ENCODE peak calls at places on chromosomes 1 and 21, in ten cellular contexts. One of them, this sample, is unnamed.

GRCh38 chr1:59699227-59699847 is 115.4 kb upstream of the HOOK1 start:
- DNase-seq in cardiac fibroblast: peak
- DNase-seq in AG04450: no peak
- DNase-seq in uterus: no peak
- DNase-seq in DND-41: peak
- DNase-seq in MM.1S: peak
- DNase-seq in CD8-positive, alpha-beta T cell: no peak
- DNase-seq in heart left ventricle: no peak
- DNase-seq in A549: peak
- DNase-seq in suprapubic skin: no peak
- DNase-seq in this sample: no peak

GRCh38 chr1:224430511-224431113 is 4.0 kb downstream of the WDR26 start:
- DNase-seq in AG04450: no peak
- DNase-seq in cardiac fibroblast: peak
- DNase-seq in suprapubic skin: no peak
- DNase-seq in A549: peak
- DNase-seq in heart left ventricle: peak
- DNase-seq in DND-41: peak
- DNase-seq in uterus: no peak
- DNase-seq in CD8-positive, alpha-beta T cell: no peak
- DNase-seq in MM.1S: peak
- DNase-seq in this sample: no peak

GRCh38 chr1:184919892-184920291 is 54.4 kb downstream of the NIBAN1 start:
- DNase-seq in MM.1S: no peak
- DNase-seq in uterus: no peak
- DNase-seq in CD8-positive, alpha-beta T cell: no peak
- DNase-seq in cardiac fibroblast: no peak
- DNase-seq in A549: no peak
- DNase-seq in suprapubic skin: no peak
- DNase-seq in DND-41: no peak
- DNase-seq in heart left ventricle: no peak
- DNase-seq in AG04450: no peak
- DNase-seq in this sample: no peak

GRCh38 chr1:166701603-166702090 is 137.6 kb upstream of the POGK start:
- DNase-seq in heart left ventricle: no peak
- DNase-seq in suprapubic skin: no peak
- DNase-seq in DND-41: no peak
- DNase-seq in CD8-positive, alpha-beta T cell: no peak
- DNase-seq in A549: no peak
- DNase-seq in AG04450: no peak
- DNase-seq in MM.1S: no peak
- DNase-seq in uterus: no peak
- DNase-seq in cardiac fibroblast: no peak
- DNase-seq in this sample: no peak

GRCh38 chr1:46187106-46187869 is 10.9 kb downstream of the POMGNT1 start:
- DNase-seq in heart left ventricle: no peak
- DNase-seq in MM.1S: no peak
- DNase-seq in DND-41: no peak
- DNase-seq in CD8-positive, alpha-beta T cell: no peak
- DNase-seq in cardiac fibroblast: no peak
- DNase-seq in AG04450: no peak
- DNase-seq in uterus: no peak
- DNase-seq in suprapubic skin: no peak
- DNase-seq in A549: no peak
- DNase-seq in this sample: no peak

GRCh38 chr1:165883056-165883455 is 55.6 kb downstream of the UCK2 start:
- DNase-seq in DND-41: no peak
- DNase-seq in heart left ventricle: no peak
- DNase-seq in AG04450: no peak
- DNase-seq in cardiac fibroblast: peak
- DNase-seq in suprapubic skin: no peak
- DNase-seq in MM.1S: no peak
- DNase-seq in uterus: no peak
- DNase-seq in A549: no peak
- DNase-seq in CD8-positive, alpha-beta T cell: no peak
- DNase-seq in this sample: no peak

GRCh38 chr1:153190373-153190772 is 12.9 kb upstream of the LELP1 start:
- DNase-seq in AG04450: no peak
- DNase-seq in A549: no peak
- DNase-seq in DND-41: no peak
- DNase-seq in uterus: no peak
- DNase-seq in MM.1S: peak
- DNase-seq in cardiac fibroblast: no peak
- DNase-seq in CD8-positive, alpha-beta T cell: no peak
- DNase-seq in suprapubic skin: no peak
- DNase-seq in heart left ventricle: no peak
- DNase-seq in this sample: no peak

GRCh38 chr1:172960454-172961208 is 90.1 kb downstream of the TNFSF18 start:
- DNase-seq in DND-41: no peak
- DNase-seq in uterus: no peak
- DNase-seq in cardiac fibroblast: peak
- DNase-seq in A549: no peak
- DNase-seq in suprapubic skin: no peak
- DNase-seq in MM.1S: no peak
- DNase-seq in heart left ventricle: no peak
- DNase-seq in AG04450: no peak
- DNase-seq in CD8-positive, alpha-beta T cell: no peak
- DNase-seq in this sample: no peak

GRCh38 chr1:15848929-15849774 is 1.6 kb downstream of the SPEN start:
- DNase-seq in AG04450: no peak
- DNase-seq in uterus: peak
- DNase-seq in cardiac fibroblast: peak
- DNase-seq in CD8-positive, alpha-beta T cell: peak
- DNase-seq in MM.1S: peak
- DNase-seq in DND-41: peak
- DNase-seq in suprapubic skin: peak
- DNase-seq in heart left ventricle: peak
- DNase-seq in A549: peak
- DNase-seq in this sample: peak

GRCh38 chr1:15847893-15848142 is 311 bp downstream of the SPEN start:
- DNase-seq in MM.1S: no peak
- DNase-seq in CD8-positive, alpha-beta T cell: no peak
- DNase-seq in DND-41: no peak
- DNase-seq in cardiac fibroblast: no peak
- DNase-seq in AG04450: no peak
- DNase-seq in A549: no peak
- DNase-seq in heart left ventricle: no peak
- DNase-seq in uterus: no peak
- DNase-seq in suprapubic skin: no peak
- DNase-seq in this sample: no peak

GRCh38 chr1:15848143-15848928 is 829 bp downstream of the SPEN start:
- DNase-seq in cardiac fibroblast: no peak
- DNase-seq in MM.1S: peak
- DNase-seq in suprapubic skin: peak
- DNase-seq in CD8-positive, alpha-beta T cell: no peak
- DNase-seq in uterus: peak
- DNase-seq in AG04450: no peak
- DNase-seq in DND-41: peak
- DNase-seq in heart left ventricle: peak
- DNase-seq in A549: no peak
- DNase-seq in this sample: no peak

GRCh38 chr1:15847100-15847892 is at the start of gene SPEN:
- DNase-seq in suprapubic skin: peak
- DNase-seq in uterus: peak
- DNase-seq in MM.1S: peak
- DNase-seq in A549: peak
- DNase-seq in DND-41: peak
- DNase-seq in AG04450: peak
- DNase-seq in cardiac fibroblast: peak
- DNase-seq in heart left ventricle: peak
- DNase-seq in CD8-positive, alpha-beta T cell: peak
- DNase-seq in this sample: peak

DNA sequence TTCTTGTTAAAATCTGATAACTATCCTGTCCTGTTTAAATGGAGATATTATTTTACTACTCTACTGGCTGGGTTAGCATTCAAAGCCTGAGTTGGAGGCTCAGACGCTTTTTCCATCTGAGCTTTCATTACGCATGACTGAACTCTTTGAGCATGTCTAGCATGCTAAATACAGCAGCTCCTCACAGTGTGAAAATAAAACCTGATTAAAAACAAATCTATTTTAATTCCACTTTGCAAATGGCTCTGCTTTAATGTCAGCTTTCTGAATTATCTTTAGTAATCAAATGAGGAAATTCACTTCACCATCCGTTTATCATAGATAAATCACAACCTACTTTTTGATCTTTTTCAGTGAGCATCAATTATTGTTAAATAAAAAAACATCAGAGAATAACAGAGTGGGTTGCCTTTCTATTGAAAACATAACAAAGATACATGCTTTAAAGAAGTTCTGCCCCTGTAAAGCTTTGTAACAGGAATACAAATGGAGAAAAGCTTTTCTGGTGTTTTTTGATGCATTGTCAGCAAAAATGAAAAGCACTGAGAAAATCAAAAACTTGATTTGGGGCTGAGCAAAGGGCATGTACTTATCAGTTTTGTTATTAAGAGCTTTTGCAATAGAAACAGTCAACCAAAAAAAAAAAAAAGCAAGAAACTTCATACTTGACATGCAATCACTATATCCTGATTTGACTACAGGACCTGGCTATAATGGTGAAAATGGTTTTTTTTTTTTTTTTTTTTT is 3.5 kb upstream of the SPEN start:
- DNase-seq in cardiac fibroblast: no peak
- DNase-seq in suprapubic skin: no peak
- DNase-seq in heart left ventricle: no peak
- DNase-seq in AG04450: no peak
- DNase-seq in MM.1S: no peak
- DNase-seq in A549: no peak
- DNase-seq in DND-41: no peak
- DNase-seq in CD8-positive, alpha-beta T cell: no peak
- DNase-seq in uterus: no peak
- DNase-seq in this sample: no peak
- H3K4me3 ChIP-seq in cardiac fibroblast: no peak
- H3K4me3 ChIP-seq in suprapubic skin: no peak
- H3K4me3 ChIP-seq in heart left ventricle: no peak
- H3K4me3 ChIP-seq in AG04450: no peak
- H3K4me3 ChIP-seq in MM.1S: no peak
- H3K4me3 ChIP-seq in A549: no peak
- H3K4me3 ChIP-seq in DND-41: no peak
- H3K4me3 ChIP-seq in CD8-positive, alpha-beta T cell: no peak
- H3K4me3 ChIP-seq in uterus: no peak
- H3K4me3 ChIP-seq in this sample: no peak

GRCh38 chr1:65265296-65266271 is 43.8 kb upstream of the DNAJC6 start:
- DNase-seq in CD8-positive, alpha-beta T cell: no peak
- DNase-seq in cardiac fibroblast: peak
- DNase-seq in suprapubic skin: no peak
- DNase-seq in heart left ventricle: peak
- DNase-seq in MM.1S: peak
- DNase-seq in DND-41: no peak
- DNase-seq in A549: no peak
- DNase-seq in AG04450: no peak
- DNase-seq in uterus: no peak
- DNase-seq in this sample: no peak
- TF ChIP-seq CTCF in CD8-positive, alpha-beta T cell: no peak
- TF ChIP-seq CTCF in cardiac fibroblast: peak
- TF ChIP-seq CTCF in suprapubic skin: no peak
- TF ChIP-seq CTCF in heart left ventricle: peak
- TF ChIP-seq CTCF in MM.1S: no peak
- TF ChIP-seq CTCF in DND-41: no peak
- TF ChIP-seq CTCF in A549: no peak
- TF ChIP-seq CTCF in AG04450: peak
- TF ChIP-seq CTCF in uterus: no peak
- TF ChIP-seq CTCF in this sample: peak

GRCh38 chr1:50418600-50419109 is 4.6 kb downstream of the DMRTA2 start:
- DNase-seq in AG04450: no peak
- DNase-seq in uterus: no peak
- DNase-seq in DND-41: no peak
- DNase-seq in cardiac fibroblast: no peak
- DNase-seq in A549: no peak
- DNase-seq in MM.1S: no peak
- DNase-seq in heart left ventricle: no peak
- DNase-seq in suprapubic skin: no peak
- DNase-seq in CD8-positive, alpha-beta T cell: no peak
- DNase-seq in this sample: no peak

GRCh38 chr1:50416553-50417453 is 6.4 kb downstream of the DMRTA2 start:
- DNase-seq in A549: no peak
- DNase-seq in suprapubic skin: no peak
- DNase-seq in AG04450: no peak
- DNase-seq in heart left ventricle: no peak
- DNase-seq in CD8-positive, alpha-beta T cell: no peak
- DNase-seq in DND-41: no peak
- DNase-seq in MM.1S: no peak
- DNase-seq in uterus: no peak
- DNase-seq in cardiac fibroblast: no peak
- DNase-seq in this sample: no peak

GRCh38 chr1:50419192-50419906 is 3.9 kb downstream of the DMRTA2 start:
- DNase-seq in CD8-positive, alpha-beta T cell: no peak
- DNase-seq in MM.1S: no peak
- DNase-seq in DND-41: no peak
- DNase-seq in suprapubic skin: no peak
- DNase-seq in A549: no peak
- DNase-seq in heart left ventricle: no peak
- DNase-seq in cardiac fibroblast: no peak
- DNase-seq in AG04450: no peak
- DNase-seq in uterus: no peak
- DNase-seq in this sample: no peak

GRCh38 chr1:50417487-50417886 is 5.8 kb downstream of the DMRTA2 start:
- DNase-seq in A549: no peak
- DNase-seq in DND-41: no peak
- DNase-seq in CD8-positive, alpha-beta T cell: no peak
- DNase-seq in cardiac fibroblast: no peak
- DNase-seq in heart left ventricle: no peak
- DNase-seq in AG04450: no peak
- DNase-seq in suprapubic skin: no peak
- DNase-seq in uterus: no peak
- DNase-seq in MM.1S: no peak
- DNase-seq in this sample: no peak

DNA sequence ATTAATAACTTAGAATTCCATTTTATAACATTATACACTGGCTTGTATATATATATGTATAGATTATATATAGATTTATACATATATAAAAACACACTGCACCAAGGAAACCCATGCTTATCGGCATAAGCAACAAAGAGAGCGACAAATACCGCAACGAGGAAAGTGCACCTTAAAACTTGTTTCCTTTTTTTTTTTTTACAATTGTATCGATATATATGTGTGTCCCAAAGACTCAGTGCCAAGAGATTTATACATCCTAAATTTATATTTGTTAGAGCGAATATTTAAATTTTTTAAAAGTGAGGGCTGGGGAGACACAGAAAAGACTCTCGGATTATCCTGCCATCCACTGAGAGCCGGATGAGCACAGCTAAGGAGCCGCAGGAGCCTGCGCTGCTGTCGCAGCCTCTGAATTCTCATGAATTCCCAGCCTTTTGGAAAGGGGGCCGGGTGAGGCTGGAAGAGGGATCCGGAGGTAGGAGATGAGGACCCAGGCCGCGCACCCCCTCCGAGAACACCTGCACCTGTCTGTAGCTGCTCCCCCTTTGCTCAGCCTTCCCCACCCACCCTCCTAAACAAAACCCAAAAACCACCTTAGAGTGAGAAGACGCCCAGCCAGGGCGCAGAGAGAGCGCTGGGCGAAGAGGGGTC is 5.2 kb downstream of the DMRTA2 start:
- DNase-seq in CD8-positive, alpha-beta T cell: no peak
- DNase-seq in cardiac fibroblast: no peak
- DNase-seq in suprapubic skin: no peak
- DNase-seq in A549: no peak
- DNase-seq in uterus: no peak
- DNase-seq in DND-41: no peak
- DNase-seq in MM.1S: no peak
- DNase-seq in heart left ventricle: no peak
- DNase-seq in AG04450: no peak
- DNase-seq in this sample: no peak
- H3K4me3 ChIP-seq in CD8-positive, alpha-beta T cell: no peak
- H3K4me3 ChIP-seq in cardiac fibroblast: no peak
- H3K4me3 ChIP-seq in suprapubic skin: peak
- H3K4me3 ChIP-seq in A549: no peak
- H3K4me3 ChIP-seq in uterus: no peak
- H3K4me3 ChIP-seq in DND-41: no peak
- H3K4me3 ChIP-seq in MM.1S: no peak
- H3K4me3 ChIP-seq in heart left ventricle: peak
- H3K4me3 ChIP-seq in AG04450: no peak
- H3K4me3 ChIP-seq in this sample: no peak

DNA sequence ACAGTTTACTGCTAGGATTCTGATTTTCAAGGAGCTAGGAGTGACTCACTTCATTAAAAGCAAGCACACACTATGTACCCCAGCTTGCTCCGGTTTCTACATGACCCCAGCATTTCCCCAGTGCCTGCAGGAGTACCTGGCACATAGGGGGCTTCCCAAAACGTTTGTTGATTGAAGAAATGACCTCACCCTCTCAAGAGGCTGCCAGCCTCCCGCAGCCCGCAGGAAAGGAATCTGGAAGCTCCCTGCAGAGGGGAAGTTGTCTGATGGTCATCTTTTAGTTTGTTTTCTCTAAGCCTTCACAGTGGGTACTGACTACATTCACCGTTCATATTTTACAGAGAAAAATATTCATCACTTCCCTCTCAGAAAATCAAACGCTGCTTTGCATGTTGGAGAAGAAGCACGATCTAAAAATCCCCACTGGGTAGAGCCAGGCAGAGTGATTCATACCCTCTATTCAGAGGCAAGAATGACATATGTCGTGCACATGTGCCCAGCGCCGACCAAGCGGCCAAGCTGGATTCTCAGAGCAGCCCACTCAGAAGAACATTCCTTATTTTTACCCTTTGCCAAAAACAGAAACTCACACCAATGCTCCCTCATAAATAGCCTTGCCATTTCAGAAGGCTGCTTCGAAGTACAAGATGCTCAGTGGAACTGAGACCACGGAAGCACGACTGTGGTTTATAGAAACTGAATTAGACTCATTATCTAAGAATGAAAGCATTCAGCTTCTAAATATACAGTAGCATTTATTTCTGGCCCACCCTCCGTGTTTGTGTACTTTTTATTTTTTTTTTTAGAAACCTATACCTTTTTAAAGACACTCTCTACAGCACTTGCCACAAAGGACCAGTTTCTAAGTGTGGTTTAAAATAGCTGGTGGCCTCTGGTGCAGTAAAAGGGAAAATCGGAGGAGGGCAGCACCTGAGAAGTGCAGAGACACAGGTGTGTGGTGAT is 143.2 kb downstream of the MIS18A start:
- DNase-seq in DND-41: no peak
- DNase-seq in MM.1S: peak
- DNase-seq in suprapubic skin: no peak
- DNase-seq in AG04450: no peak
- DNase-seq in heart left ventricle: no peak
- DNase-seq in A549: no peak
- DNase-seq in CD8-positive, alpha-beta T cell: no peak
- DNase-seq in cardiac fibroblast: no peak
- DNase-seq in uterus: no peak
- DNase-seq in this sample: peak
- TF ChIP-seq CTCF in DND-41: no peak
- TF ChIP-seq CTCF in MM.1S: peak
- TF ChIP-seq CTCF in suprapubic skin: no peak
- TF ChIP-seq CTCF in AG04450: no peak
- TF ChIP-seq CTCF in heart left ventricle: no peak
- TF ChIP-seq CTCF in A549: no peak
- TF ChIP-seq CTCF in CD8-positive, alpha-beta T cell: no peak
- TF ChIP-seq CTCF in cardiac fibroblast: no peak
- TF ChIP-seq CTCF in uterus: no peak
- TF ChIP-seq CTCF in this sample: no peak

This sample was measured in HFF-Myc.